ENCODE peak calls at places on chromosome 11, in four cellular contexts. One of them, this sample, is unnamed.

GRCh38 chr11:46240371-46240770 is 37.1 kb upstream of the CREB3L1 start:
- DNase-seq in heart right ventricle: no peak
- DNase-seq in heart left ventricle: no peak
- DNase-seq in endothelial cell: no peak
- DNase-seq in this sample: no peak

GRCh38 chr11:134666273-134667174 is 254.5 kb upstream of the B3GAT1 start:
- DNase-seq in heart right ventricle: no peak
- DNase-seq in heart left ventricle: no peak
- DNase-seq in endothelial cell: no peak
- DNase-seq in this sample: no peak

GRCh38 chr11:34149786-34150185 is 44.4 kb downstream of the NAT10 start:
- DNase-seq in heart right ventricle: no peak
- DNase-seq in heart left ventricle: no peak
- DNase-seq in endothelial cell: peak
- DNase-seq in this sample: no peak

GRCh38 chr11:35082322-35083180 is 56.4 kb upstream of the CD44 start:
- DNase-seq in heart right ventricle: peak
- DNase-seq in heart left ventricle: peak
- DNase-seq in endothelial cell: no peak
- DNase-seq in this sample: no peak

GRCh38 chr11:3340025-3340424 is 38.9 kb downstream of the ZNF195 start:
- DNase-seq in heart right ventricle: no peak
- DNase-seq in heart left ventricle: no peak
- DNase-seq in endothelial cell: no peak
- DNase-seq in this sample: no peak

GRCh38 chr11:127531167-127531566 is 530.6 kb upstream of the KIRREL3 start:
- DNase-seq in heart right ventricle: no peak
- DNase-seq in heart left ventricle: no peak
- DNase-seq in endothelial cell: no peak
- DNase-seq in this sample: no peak

GRCh38 chr11:125903753-125904659 is at the start of gene DDX25:
- DNase-seq in heart right ventricle: no peak
- DNase-seq in heart left ventricle: no peak
- DNase-seq in endothelial cell: peak
- DNase-seq in this sample: peak

GRCh38 chr11:1387961-1388762 is 1.6 kb upstream of the BRSK2 start:
- DNase-seq in heart right ventricle: peak
- DNase-seq in heart left ventricle: no peak
- DNase-seq in endothelial cell: no peak
- DNase-seq in this sample: peak

GRCh38 chr11:33970984-33971466 is 79.1 kb upstream of the LMO2 start:
- DNase-seq in heart right ventricle: no peak
- DNase-seq in heart left ventricle: peak
- DNase-seq in endothelial cell: peak
- DNase-seq in this sample: peak

GRCh38 chr11:78935408-78936101 is 360.9 kb upstream of the NARS2 start:
- DNase-seq in heart right ventricle: no peak
- DNase-seq in heart left ventricle: no peak
- DNase-seq in endothelial cell: no peak
- DNase-seq in this sample: no peak

GRCh38 chr11:94151311-94151710 is 22.7 kb downstream of the PANX1 start:
- DNase-seq in heart right ventricle: no peak
- DNase-seq in heart left ventricle: no peak
- DNase-seq in endothelial cell: no peak
- DNase-seq in this sample: no peak

GRCh38 chr11:130781906-130782305 is 134.4 kb downstream of the SNX19 start:
- DNase-seq in heart right ventricle: no peak
- DNase-seq in heart left ventricle: no peak
- DNase-seq in endothelial cell: no peak
- DNase-seq in this sample: no peak

GRCh38 chr11:11324090-11324489 is 29.0 kb downstream of the CSNK2A3 start:
- DNase-seq in heart right ventricle: no peak
- DNase-seq in heart left ventricle: no peak
- DNase-seq in endothelial cell: no peak
- DNase-seq in this sample: no peak

GRCh38 chr11:72696866-72697428 is 22.7 kb upstream of the PDE2A start:
- DNase-seq in heart right ventricle: peak
- DNase-seq in heart left ventricle: no peak
- DNase-seq in endothelial cell: no peak
- DNase-seq in this sample: peak

GRCh38 chr11:94521684-94522083 is 9.4 kb downstream of the C11orf97 start:
- DNase-seq in heart right ventricle: no peak
- DNase-seq in heart left ventricle: no peak
- DNase-seq in endothelial cell: no peak
- DNase-seq in this sample: no peak

GRCh38 chr11:26717761-26718160 is 4.1 kb downstream of the SLC5A12 start:
- DNase-seq in heart right ventricle: no peak
- DNase-seq in heart left ventricle: no peak
- DNase-seq in endothelial cell: no peak
- DNase-seq in this sample: no peak

GRCh38 chr11:119307219-119307618 is 9.7 kb downstream of the MCAM start:
- DNase-seq in heart right ventricle: no peak
- DNase-seq in heart left ventricle: no peak
- DNase-seq in endothelial cell: no peak
- DNase-seq in this sample: no peak
- TF ChIP-seq CTCF in heart right ventricle: peak
- TF ChIP-seq CTCF in heart left ventricle: no peak
- TF ChIP-seq CTCF in endothelial cell: no peak
- TF ChIP-seq CTCF in this sample: no peak

DNA sequence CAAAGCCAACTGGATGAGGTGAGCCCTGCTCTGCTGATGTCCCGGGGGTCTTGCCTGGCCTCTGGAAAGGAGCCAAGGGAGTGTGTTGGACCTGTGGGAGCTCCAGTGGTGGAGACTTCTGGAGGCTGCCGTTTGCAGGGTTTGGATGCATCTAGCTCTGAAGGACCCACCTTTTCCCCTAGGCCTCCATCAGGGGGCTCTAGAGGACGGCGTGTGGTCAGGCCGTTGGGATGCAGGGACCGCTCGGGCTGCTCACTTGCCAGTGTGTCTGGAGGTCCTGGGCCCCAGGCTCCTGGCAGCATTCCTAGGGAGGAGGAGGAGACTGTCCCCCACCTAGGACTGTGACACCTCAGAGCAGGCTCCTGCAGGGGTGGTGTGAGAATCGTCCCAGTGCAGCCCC is 58.3 kb downstream of the PRDM11 start:
- DNase-seq in heart right ventricle: no peak
- DNase-seq in heart left ventricle: no peak
- DNase-seq in endothelial cell: no peak
- DNase-seq in this sample: no peak
- TF ChIP-seq CTCF in heart right ventricle: no peak
- TF ChIP-seq CTCF in heart left ventricle: no peak
- TF ChIP-seq CTCF in endothelial cell: no peak
- TF ChIP-seq CTCF in this sample: no peak

DNA sequence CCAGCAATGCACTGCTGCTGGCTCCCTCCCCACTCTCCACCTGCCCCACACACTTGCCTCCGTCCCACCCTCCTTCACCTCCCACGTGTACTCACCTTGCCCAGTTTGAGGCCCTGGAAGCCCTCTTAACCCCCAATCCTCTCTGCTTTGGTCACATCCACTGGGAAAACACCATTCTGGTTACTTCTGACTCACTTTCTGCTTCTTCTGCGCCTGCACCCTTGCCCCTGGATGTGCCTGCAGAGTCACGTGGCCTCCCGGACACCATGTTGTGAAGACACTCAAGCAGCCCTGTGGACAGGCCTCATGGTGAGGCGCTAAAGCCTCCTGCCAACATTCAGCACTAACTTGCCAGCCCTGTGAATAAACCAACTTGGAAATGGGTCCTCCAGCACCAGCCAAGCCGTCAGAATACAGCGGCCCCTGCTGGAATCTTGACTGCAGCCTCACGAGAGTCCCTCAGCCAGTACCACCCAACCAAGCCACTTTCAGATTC is 2.6 kb upstream of the NAALADL1 start:
- DNase-seq in heart right ventricle: no peak
- DNase-seq in heart left ventricle: no peak
- DNase-seq in endothelial cell: peak
- DNase-seq in this sample: no peak
- TF ChIP-seq CTCF in heart right ventricle: no peak
- TF ChIP-seq CTCF in heart left ventricle: no peak
- TF ChIP-seq CTCF in endothelial cell: peak
- TF ChIP-seq CTCF in this sample: no peak

DNA sequence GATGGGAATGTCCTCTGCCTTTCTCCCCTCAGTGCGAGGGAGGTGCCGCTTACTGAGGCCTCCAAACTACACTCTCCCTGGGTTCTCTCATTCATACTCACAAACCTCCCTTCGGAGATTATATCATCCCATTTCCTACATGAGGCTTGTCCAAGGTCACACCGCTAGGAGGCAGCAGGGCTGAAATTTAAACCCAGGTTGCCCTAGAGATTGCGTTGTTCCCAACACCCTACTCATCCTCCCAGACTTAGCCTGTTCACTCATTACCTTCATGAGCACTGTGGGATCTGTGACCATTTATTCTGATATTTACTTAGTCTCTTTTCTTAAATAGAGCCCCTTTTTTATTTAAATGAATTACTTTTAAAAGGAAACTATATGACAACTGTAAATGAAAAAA is 31.1 kb downstream of the SDHAF2 start:
- DNase-seq in heart right ventricle: no peak
- DNase-seq in heart left ventricle: no peak
- DNase-seq in endothelial cell: no peak
- DNase-seq in this sample: no peak
- TF ChIP-seq CTCF in heart right ventricle: no peak
- TF ChIP-seq CTCF in heart left ventricle: no peak
- TF ChIP-seq CTCF in endothelial cell: no peak
- TF ChIP-seq CTCF in this sample: peak

GRCh38 chr11:70460111-70460510 is 61.8 kb downstream of the CTTN start:
- DNase-seq in heart right ventricle: no peak
- DNase-seq in heart left ventricle: no peak
- DNase-seq in endothelial cell: no peak
- DNase-seq in this sample: no peak
- TF ChIP-seq CTCF in heart right ventricle: no peak
- TF ChIP-seq CTCF in heart left ventricle: no peak
- TF ChIP-seq CTCF in endothelial cell: no peak
- TF ChIP-seq CTCF in this sample: no peak

GRCh38 chr11:64090811-64091516 is 55.2 kb downstream of the FLRT1 start:
- DNase-seq in heart right ventricle: no peak
- DNase-seq in heart left ventricle: no peak
- DNase-seq in endothelial cell: no peak
- DNase-seq in this sample: no peak
- TF ChIP-seq CTCF in heart right ventricle: no peak
- TF ChIP-seq CTCF in heart left ventricle: no peak
- TF ChIP-seq CTCF in endothelial cell: no peak
- TF ChIP-seq CTCF in this sample: peak

DNA sequence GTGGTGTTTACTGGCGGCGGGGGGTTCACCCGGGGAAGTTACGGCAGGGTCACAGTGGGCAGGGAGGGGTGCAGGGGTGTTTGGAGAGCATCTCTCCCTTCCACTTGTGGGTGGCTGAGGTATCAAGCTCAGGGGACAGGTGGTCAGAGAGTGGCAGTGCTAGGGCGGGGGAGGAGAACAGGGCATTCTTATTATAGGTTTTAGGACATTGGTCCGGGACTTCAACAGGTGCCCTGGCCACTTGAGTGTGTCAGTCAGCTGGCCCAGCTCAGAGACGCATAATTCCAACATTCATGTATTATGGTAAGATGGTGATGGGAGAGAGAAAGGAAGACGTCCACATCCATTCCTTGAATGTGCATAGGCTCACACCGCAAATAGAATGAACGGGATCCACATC is 101.7 kb downstream of the TEAD1 start:
- DNase-seq in heart right ventricle: no peak
- DNase-seq in heart left ventricle: no peak
- DNase-seq in endothelial cell: no peak
- DNase-seq in this sample: no peak
- TF ChIP-seq CTCF in heart right ventricle: no peak
- TF ChIP-seq CTCF in heart left ventricle: no peak
- TF ChIP-seq CTCF in endothelial cell: no peak
- TF ChIP-seq CTCF in this sample: no peak

DNA sequence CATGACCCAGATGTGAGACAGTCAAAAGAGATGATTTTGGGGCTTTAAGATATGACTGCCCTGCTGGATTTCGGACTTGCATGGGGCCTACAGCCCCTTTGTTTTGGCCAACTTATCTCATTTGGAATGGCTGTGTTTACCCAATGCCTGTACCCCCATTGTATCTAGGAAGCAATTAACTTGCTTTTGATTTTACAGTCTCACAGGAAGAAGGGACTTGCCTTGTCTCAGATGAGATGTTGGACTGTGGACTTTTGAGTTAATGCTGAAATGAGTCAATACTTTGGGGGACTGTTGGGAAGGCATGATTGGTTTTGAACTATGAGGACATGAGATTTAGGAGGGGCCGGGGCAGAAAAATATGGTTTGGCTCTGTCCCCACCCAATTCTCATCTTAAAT is 88.4 kb downstream of the RSF1 start:
- DNase-seq in heart right ventricle: no peak
- DNase-seq in heart left ventricle: no peak
- DNase-seq in endothelial cell: no peak
- DNase-seq in this sample: no peak
- TF ChIP-seq CTCF in heart right ventricle: no peak
- TF ChIP-seq CTCF in heart left ventricle: no peak
- TF ChIP-seq CTCF in endothelial cell: no peak
- TF ChIP-seq CTCF in this sample: no peak

GRCh38 chr11:28767574-28767973 is 659.4 kb downstream of the METTL15 start:
- DNase-seq in heart right ventricle: no peak
- DNase-seq in heart left ventricle: no peak
- DNase-seq in endothelial cell: no peak
- DNase-seq in this sample: no peak
- TF ChIP-seq CTCF in heart right ventricle: no peak
- TF ChIP-seq CTCF in heart left ventricle: no peak
- TF ChIP-seq CTCF in endothelial cell: no peak
- TF ChIP-seq CTCF in this sample: no peak

This sample was measured in glutamatergic neuron.